ENCODE peak calls at places on chromosomes 6 and 20, in five cellular contexts. M, G, D, C and R are unnamed samples.

GRCh38 chr6:132227937-132228336 is 173.3 kb downstream of the MOXD1 start:
- DNase-seq in G (no peak), C (no peak), M (no peak), D (peak), R (no peak)

GRCh38 chr6:42177514-42178364 is 4.6 kb downstream of the GUCA1A start:
- DNase-seq in G (no peak), M (no peak), D (no peak), C (no peak), R (no peak)

GRCh38 chr6:33613794-33614166 is 7.3 kb upstream of the ITPR3 start:
- DNase-seq in G (no peak), M (no peak), C (peak), D (no peak), R (no peak)

GRCh38 chr6:4350571-4351505 is 215.5 kb upstream of the ECI2 start:
- DNase-seq in D (no peak), M (no peak), C (no peak), G (no peak), R (peak)

GRCh38 chr6:88814909-88815308 is 148.5 kb downstream of the RNGTT start:
- DNase-seq in D (no peak), C (peak), G (no peak), M (no peak), R (no peak)

GRCh38 chr6:162468326-162468725 is 259.2 kb downstream of the PRKN start:
- DNase-seq in C (no peak), M (no peak), D (no peak), G (no peak), R (no peak)

GRCh38 chr6:166928644-166929515 is 27.5 kb downstream of the RNASET2 start:
- DNase-seq in G (no peak), C (no peak), M (no peak), D (no peak), R (peak)

GRCh38 chr20:33697129-33697528 is 10.9 kb upstream of the E2F1 start:
- DNase-seq in M (no peak), C (no peak), D (no peak), G (no peak), R (no peak)

GRCh38 chr20:9608639-9609440 is 94.5 kb downstream of the LAMP5 start:
- DNase-seq in G (no peak), M (no peak), C (no peak), D (no peak), R (no peak)

DNA sequence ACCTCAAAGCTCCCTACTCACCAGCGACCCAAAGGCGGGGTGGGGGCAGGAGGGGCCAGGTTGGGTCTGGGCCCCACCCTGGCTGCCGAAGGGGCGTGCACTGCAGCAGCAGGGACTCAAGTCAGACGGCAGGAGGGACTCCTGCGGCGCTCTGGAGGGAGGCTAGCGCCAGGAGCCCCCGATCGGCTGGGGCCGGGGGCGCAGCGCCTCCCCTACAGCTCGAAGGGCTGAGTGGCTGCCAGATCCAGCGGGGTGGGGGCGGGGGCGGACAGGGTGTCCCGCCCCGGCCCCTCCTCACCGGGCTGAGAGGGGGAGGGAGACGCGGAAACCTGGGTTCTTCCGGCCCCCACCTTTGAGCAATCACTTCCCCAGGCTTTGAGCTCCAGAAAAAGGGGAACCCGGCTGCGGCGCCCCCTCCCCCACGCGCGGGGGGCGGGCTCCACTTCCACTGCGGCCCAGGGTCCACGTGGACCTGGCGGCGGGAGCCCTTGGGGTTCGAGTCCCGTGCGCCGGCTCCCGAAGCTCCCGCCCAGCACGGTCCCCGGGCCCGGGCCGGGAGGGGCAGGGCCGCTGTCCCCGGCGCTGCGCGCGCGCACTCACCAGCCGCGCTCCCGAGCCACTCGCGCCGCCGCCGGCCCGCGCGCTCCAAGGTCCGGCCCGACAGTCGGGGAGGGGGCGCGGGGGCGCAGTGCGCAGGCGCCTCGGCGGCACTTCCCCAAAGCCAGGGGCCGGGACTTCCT is at the start of gene RGS19:
- DNase-seq in G (no peak), C (no peak), D (no peak), M (peak), R (peak)
- TF ChIP-seq CTCF in G (no peak), C (no peak), D (no peak), M (no peak), R (no peak)

GRCh38 chr6:100599088-100599770 is 134.5 kb upstream of the SIM1 start:
- DNase-seq in D (no peak), C (no peak), G (no peak), M (no peak), R (no peak)

GRCh38 chr6:100592929-100593328 is 128.2 kb upstream of the SIM1 start:
- DNase-seq in C (no peak), D (no peak), G (no peak), M (no peak), R (no peak)

GRCh38 chr6:100595456-100595855 is 130.7 kb upstream of the SIM1 start:
- DNase-seq in C (no peak), D (no peak), G (no peak), M (no peak), R (no peak)

GRCh38 chr6:100593522-100593921 is 128.8 kb upstream of the SIM1 start:
- DNase-seq in M (no peak), D (no peak), C (no peak), G (no peak), R (no peak)
- TF ChIP-seq CTCF in M (no peak), D (no peak), C (no peak), G (no peak), R (no peak)

GRCh38 chr20:44523746-44524145 is 1.9 kb upstream of the SERINC3 start:
- DNase-seq in D (no peak), C (no peak), G (no peak), M (no peak), R (no peak)

GRCh38 chr20:44522841-44523240 is 971 bp upstream of the SERINC3 start:
- DNase-seq in C (no peak), M (no peak), G (no peak), D (no peak), R (no peak)

GRCh38 chr20:44517454-44517853 is 4.4 kb downstream of the SERINC3 start:
- DNase-seq in M (no peak), C (no peak), D (no peak), G (no peak), R (no peak)

GRCh38 chr20:44526129-44526528 is 4.3 kb upstream of the SERINC3 start:
- DNase-seq in D (peak), G (no peak), C (peak), M (no peak), R (no peak)

GRCh38 chr20:44521484-44522481 is at the start of gene SERINC3:
- DNase-seq in D (peak), G (peak), C (peak), M (peak), R (peak)
- TF ChIP-seq CTCF in D (no peak), G (no peak), C (peak), M (no peak), R (peak)

GRCh38 chr6:32195902-32196681 is 3.6 kb upstream of the GPSM3 start:
- DNase-seq in G (peak), M (peak), D (peak), C (peak), R (peak)
- TF ChIP-seq CTCF in G (no peak), M (no peak), D (no peak), C (no peak), R (no peak)